ENCODE peak calls at places on chromosome 7, in five cellular contexts. Q is stimulated activated CD4-positive, alpha-beta T cell treated with anti-CD3 and anti-CD28 coated beads, Interleukin-1b, Interleukin-23, amount 100 ng/mL, for 4 hours; E is KG1; K is activated naive CD4-positive, alpha-beta T cell treated with anti-CD3 and anti-CD28 coated beads, Interleukin-2, amount 50 U/mL, for 16 hours; R is T-helper 9 cell. D is an unnamed sample.

GRCh38 chr7:140542226-140542625 is 62.9 kb upstream of the MKRN1 start:
- DNase-seq in R (no peak), Q (no peak), K (no peak), E (no peak), D (no peak)

GRCh38 chr7:135740868-135741267 is 7.7 kb downstream of the FAM180A start:
- DNase-seq in Q (no peak), K (no peak), R (no peak), E (no peak), D (no peak)

GRCh38 chr7:151853896-151854807 is 22.8 kb downstream of the PRKAG2 start:
- DNase-seq in R (no peak), Q (no peak), K (no peak), E (no peak), D (no peak)

GRCh38 chr7:117645456-117646181 is 165.8 kb downstream of the CFTR start:
- DNase-seq in Q (no peak), E (no peak), K (no peak), R (no peak), D (no peak)

GRCh38 chr7:148761499-148762278 is 63.0 kb downstream of the CUL1 start:
- DNase-seq in R (no peak), Q (no peak), E (no peak), K (no peak), D (no peak)

GRCh38 chr7:3861941-3862340 is 560.9 kb downstream of the SDK1 start:
- DNase-seq in K (no peak), R (no peak), Q (no peak), E (no peak), D (no peak)

GRCh38 chr7:44213872-44214595 is 13.3 kb downstream of the YKT6 start:
- DNase-seq in E (no peak), R (no peak), Q (no peak), K (no peak), D (no peak)

GRCh38 chr7:97078023-97078988 is 39.2 kb upstream of the SDHAF3 start:
- DNase-seq in R (no peak), K (no peak), Q (no peak), E (no peak), D (no peak)

GRCh38 chr7:30934732-30935568 is 23.3 kb downstream of the AQP1 start:
- DNase-seq in E (no peak), R (no peak), K (no peak), Q (no peak), D (no peak)

GRCh38 chr7:40922316-40922670 is 780.6 kb downstream of the INHBA start:
- DNase-seq in R (no peak), E (no peak), K (no peak), Q (no peak), D (no peak)

GRCh38 chr7:108376206-108376605 is 80.0 kb downstream of the NRCAM start:
- DNase-seq in Q (no peak), R (no peak), K (no peak), E (no peak), D (no peak)

GRCh38 chr7:17046666-17047065 is 164.9 kb upstream of the AGR3 start:
- DNase-seq in E (no peak), K (no peak), Q (no peak), R (no peak), D (no peak)

D was measured in activated naive CD8-positive, alpha-beta T cell treated with anti-CD3 and anti-CD28 coated beads, Interleukin-2, amount 10 ng/mL, durations not matched to agents 7 days and 5 days.